ENCODE peak calls at places on chromosomes 2 and 18, in seven cellular contexts. U is mesothelial cell of epicardium; N is stimulated activated CD4-positive, alpha-beta T cell treated with anti-CD3 and anti-CD28 coated beads, Interleukin-4, amount 100 ng/mL, for 48 hours; V is cardiac fibroblast; Y is memory B cell; J is NCI-H2081; O is cortex of kidney. D is an unnamed sample.

GRCh38 chr18:38301621-38302020 is 736.0 kb upstream of the CELF4 start:
- DNase-seq in U (no peak), N (no peak), V (no peak), Y (no peak), J (no peak), O (no peak), D (no peak)

GRCh38 chr2:164784376-164784775 is 57.2 kb downstream of the COBLL1 start:
- DNase-seq in U (no peak), N (no peak), V (peak), Y (no peak), J (no peak), O (no peak), D (no peak)

GRCh38 chr2:54341656-54342055 is 85.6 kb upstream of the TSPYL6 start:
- DNase-seq in U (no peak), N (no peak), V (peak), Y (no peak), J (no peak), O (no peak), D (no peak)

GRCh38 chr18:24078391-24078790 is 60.5 kb upstream of the CABYR start:
- DNase-seq in U (no peak), N (no peak), V (no peak), Y (no peak), J (peak), O (no peak), D (no peak)

GRCh38 chr2:135688978-135689377 is 52.7 kb upstream of the UBXN4 start:
- DNase-seq in U (no peak), N (no peak), V (no peak), Y (no peak), J (no peak), O (no peak), D (no peak)

GRCh38 chr2:182404102-182404501 is 22.7 kb downstream of the PDE1A start:
- DNase-seq in U (no peak), N (no peak), V (peak), Y (no peak), J (no peak), O (no peak), D (no peak)

GRCh38 chr18:23528580-23529472 is 25.5 kb downstream of the RMC1 start:
- DNase-seq in U (no peak), N (no peak), V (peak), Y (no peak), J (no peak), O (no peak), D (no peak)

GRCh38 chr2:95258271-95258670 is 16.0 kb upstream of the PROM2 start:
- DNase-seq in U (no peak), N (no peak), V (no peak), Y (no peak), J (no peak), O (no peak), D (no peak)

GRCh38 chr2:239883326-239884050 is 141.7 kb downstream of the NDUFA10 start:
- DNase-seq in U (peak), N (no peak), V (no peak), Y (peak), J (no peak), O (no peak), D (no peak)

GRCh38 chr18:48629730-48630324 is 91.0 kb downstream of the CTIF start:
- DNase-seq in U (no peak), N (no peak), V (peak), Y (no peak), J (no peak), O (no peak), D (no peak)

GRCh38 chr2:198890490-198890889 is 567.2 kb downstream of the SATB2 start:
- DNase-seq in U (no peak), N (no peak), V (no peak), Y (no peak), J (no peak), O (no peak), D (no peak)

GRCh38 chr18:59052965-59053960 is 86.4 kb upstream of the SEC11C start:
- DNase-seq in U (no peak), N (no peak), V (peak), Y (no peak), J (no peak), O (no peak), D (no peak)

GRCh38 chr18:77065221-77065981 is 67.2 kb downstream of the MBP start:
- DNase-seq in U (no peak), N (no peak), V (peak), Y (no peak), J (no peak), O (no peak), D (no peak)

GRCh38 chr2:242046184-242046826 is 176.8 kb downstream of the RTP5 start:
- DNase-seq in U (no peak), N (no peak), V (no peak), Y (no peak), J (no peak), O (no peak), D (no peak)

GRCh38 chr2:224004105-224004715 is 34.9 kb downstream of the SERPINE2 start:
- DNase-seq in U (no peak), N (no peak), V (peak), Y (no peak), J (no peak), O (no peak), D (no peak)

GRCh38 chr18:49020621-49021021 is 69.9 kb upstream of the SMAD7 start:
- DNase-seq in U (peak), N (no peak), V (no peak), Y (no peak), J (no peak), O (no peak), D (no peak)

GRCh38 chr2:44433841-44434240 is 72.1 kb downstream of the CAMKMT start:
- DNase-seq in U (no peak), N (no peak), V (no peak), Y (no peak), J (peak), O (no peak), D (no peak)

GRCh38 chr2:172090947-172091625 is 5.8 kb downstream of the DLX1 start:
- DNase-seq in U (no peak), N (no peak), V (no peak), Y (no peak), J (no peak), O (no peak), D (no peak)

GRCh38 chr2:111946294-111947114 is 48.1 kb downstream of the MERTK start:
- DNase-seq in U (no peak), N (no peak), V (peak), Y (no peak), J (peak), O (no peak), D (no peak)

GRCh38 chr2:204897561-204897960 is 352.3 kb downstream of the PARD3B start:
- DNase-seq in U (no peak), N (no peak), V (no peak), Y (no peak), J (no peak), O (no peak), D (no peak)

GRCh38 chr18:62186656-62187542 is at the start of the genes PIGN and RELCH:
- DNase-seq in U (peak), N (peak), V (peak), Y (peak), J (peak), O (peak), D (peak)

GRCh38 chr2:127675335-127676261 is at the start of gene LIMS2:
- DNase-seq in U (no peak), N (no peak), V (peak), Y (no peak), J (peak), O (no peak), D (no peak)

GRCh38 chr2:12291303-12291702 is 425.4 kb upstream of the TRIB2 start:
- DNase-seq in U (no peak), N (no peak), V (no peak), Y (no peak), J (no peak), O (no peak), D (no peak)

GRCh38 chr2:134226561-134226960 is 27.3 kb upstream of the MGAT5 start:
- DNase-seq in U (no peak), N (no peak), V (no peak), Y (no peak), J (no peak), O (no peak), D (no peak)

GRCh38 chr2:48600917-48601316 is 16.7 kb upstream of the GTF2A1L start:
- DNase-seq in U (no peak), N (no peak), V (peak), Y (no peak), J (no peak), O (no peak), D (no peak)